ENCODE peak calls at places on chromosomes 16 and 17, in ten cellular contexts. P, R, D, E, X, A, H, Z, M and K are unnamed samples.

GRCh38 chr17:77882481-77883212 is 75.9 kb upstream of the TNRC6C start:
- DNase-seq in A (peak; percentile 77), E (peak; percentile 51), P (peak; percentile 31), D (no peak), M (no peak), Z (no peak), R (peak; percentile 44), X (no peak), H (no peak), K (no peak)

GRCh38 chr17:47224971-47225370 is 15.8 kb downstream of the MYL4 start:
- DNase-seq in R (no peak), H (no peak), P (no peak), D (no peak), M (no peak), Z (no peak), X (no peak), E (no peak), A (no peak), K (no peak)

GRCh38 chr16:23410176-23410575 is 42.8 kb downstream of the COG7 start:
- DNase-seq in A (no peak), Z (no peak), P (no peak), R (no peak), H (no peak), D (no peak), M (no peak), E (no peak), X (no peak), K (no peak)

GRCh38 chr16:27109666-27110523 is 43.2 kb downstream of the C16orf82 start:
- DNase-seq in D (peak; percentile 57), E (peak; percentile 90), M (peak; percentile 59), P (peak; percentile 55), Z (peak; percentile 94), H (peak; percentile 99), R (peak; percentile 75), X (no peak), A (peak; percentile 80), K (peak; percentile 82)

GRCh38 chr17:54353789-54354525 is 531.2 kb downstream of the KIF2B start:
- DNase-seq in P (no peak), R (no peak), D (no peak), X (no peak), Z (no peak), A (no peak), E (no peak), M (no peak), H (no peak), K (no peak)

GRCh38 chr17:73196500-73196899 is 3.6 kb downstream of the COG1 start:
- DNase-seq in M (no peak), R (peak; percentile 62), X (no peak), E (peak; percentile 73), H (peak; percentile 53), A (peak; percentile 69), D (peak; percentile 58), Z (no peak), P (peak; percentile 61), K (no peak)

GRCh38 chr16:4696905-4697866 is 3.8 kb downstream of the NUDT16L1 start:
- DNase-seq in X (no peak), D (no peak), Z (no peak), R (no peak), H (no peak), M (no peak), P (no peak), A (no peak), E (no peak), K (peak; percentile 65)

GRCh38 chr16:2963611-2964415 is at the start of gene KREMEN2:
- DNase-seq in E (peak; percentile 21), D (peak; percentile 26), X (no peak), Z (peak; percentile 88), R (no peak), H (peak; percentile 87), A (no peak), M (no peak), P (peak; percentile 85), K (no peak)

GRCh38 chr16:55018881-55019280 is 88.2 kb downstream of the IRX5 start:
- DNase-seq in P (no peak), Z (no peak), A (no peak), R (no peak), X (no peak), E (no peak), H (no peak), M (no peak), D (no peak), K (no peak)
- TF ChIP-seq EP300 in P (no peak), Z (no peak), A (no peak), R (no peak), X (no peak), E (no peak), H (no peak), M (no peak), D (no peak), K (no peak)

GRCh38 chr17:75603123-75603522 is 15.5 kb downstream of the MYO15B start:
- DNase-seq in H (no peak), Z (no peak), E (no peak), A (no peak), M (no peak), X (no peak), P (no peak), R (no peak), D (no peak), K (no peak)

GRCh38 chr17:75605790-75606189 is 18.2 kb downstream of the MYO15B start:
- DNase-seq in M (no peak), R (no peak), H (no peak), D (peak; percentile 19), Z (no peak), E (no peak), X (no peak), P (no peak), A (no peak), K (no peak)

GRCh38 chr17:75604034-75604695 is 16.6 kb downstream of the MYO15B start:
- DNase-seq in H (no peak), R (no peak), M (no peak), Z (peak; percentile 81), E (peak; percentile 62), X (no peak), D (no peak), P (peak; percentile 55), A (peak; percentile 56), K (peak; percentile 64)

GRCh38 chr17:75602644-75603043 is 15.0 kb downstream of the MYO15B start:
- DNase-seq in M (no peak), X (no peak), E (no peak), Z (no peak), H (no peak), D (no peak), A (peak; percentile 57), R (no peak), P (no peak), K (no peak)

DNA sequence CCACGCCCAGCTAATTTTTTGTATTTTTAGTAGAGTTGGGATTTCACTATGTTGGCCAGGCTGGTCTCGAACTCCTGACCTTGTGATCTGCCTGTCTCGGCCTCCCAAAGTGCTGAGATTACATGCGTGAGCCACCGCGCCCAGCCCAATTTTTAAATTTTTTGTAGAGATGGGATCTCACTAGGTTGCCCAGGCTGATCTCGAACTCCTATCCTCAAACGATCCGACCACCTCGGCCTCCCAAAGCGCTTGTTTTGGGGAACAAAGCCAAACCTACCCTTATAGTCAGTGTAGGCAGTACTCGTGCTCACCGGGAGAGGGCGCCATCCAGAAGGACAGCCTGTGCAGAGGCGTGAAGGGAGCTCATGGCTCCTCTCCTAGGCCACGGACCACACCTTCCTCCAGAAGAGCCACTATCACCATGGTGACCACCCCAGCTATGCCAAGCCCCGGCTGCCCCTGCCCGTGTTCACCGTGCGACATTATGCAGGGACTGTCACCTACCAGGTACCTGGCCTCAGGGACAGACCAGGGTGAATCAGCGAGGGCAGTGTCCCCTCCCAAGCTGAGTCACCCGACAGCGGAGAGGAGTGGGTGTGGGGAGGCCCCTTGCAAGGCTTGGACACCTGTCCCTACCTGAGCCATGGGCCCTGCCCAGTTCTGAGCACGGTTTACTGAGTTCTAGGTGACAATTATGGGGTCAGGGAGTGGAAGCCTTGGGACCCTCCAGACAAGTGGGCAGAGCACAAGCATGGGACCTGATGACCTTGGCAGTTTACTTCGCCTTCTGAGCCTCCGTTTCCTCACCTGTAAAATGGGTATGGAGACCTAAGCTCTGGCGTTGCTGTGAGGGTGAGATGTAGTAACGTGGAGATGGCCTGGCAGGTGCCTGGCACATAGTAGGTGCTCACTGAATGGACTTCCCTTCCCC is 13.7 kb downstream of the MYO15B start:
- DNase-seq in M (peak; percentile 47), P (peak; percentile 88), X (no peak), E (peak; percentile 87), Z (peak; percentile 86), H (peak; percentile 97), R (peak; percentile 74), D (peak; percentile 46), A (peak; percentile 64), K (peak; percentile 68)
- TF ChIP-seq EP300 in M (no peak), P (no peak), X (no peak), E (no peak), Z (no peak), H (no peak), R (no peak), D (no peak), A (no peak), K (no peak)

DNA sequence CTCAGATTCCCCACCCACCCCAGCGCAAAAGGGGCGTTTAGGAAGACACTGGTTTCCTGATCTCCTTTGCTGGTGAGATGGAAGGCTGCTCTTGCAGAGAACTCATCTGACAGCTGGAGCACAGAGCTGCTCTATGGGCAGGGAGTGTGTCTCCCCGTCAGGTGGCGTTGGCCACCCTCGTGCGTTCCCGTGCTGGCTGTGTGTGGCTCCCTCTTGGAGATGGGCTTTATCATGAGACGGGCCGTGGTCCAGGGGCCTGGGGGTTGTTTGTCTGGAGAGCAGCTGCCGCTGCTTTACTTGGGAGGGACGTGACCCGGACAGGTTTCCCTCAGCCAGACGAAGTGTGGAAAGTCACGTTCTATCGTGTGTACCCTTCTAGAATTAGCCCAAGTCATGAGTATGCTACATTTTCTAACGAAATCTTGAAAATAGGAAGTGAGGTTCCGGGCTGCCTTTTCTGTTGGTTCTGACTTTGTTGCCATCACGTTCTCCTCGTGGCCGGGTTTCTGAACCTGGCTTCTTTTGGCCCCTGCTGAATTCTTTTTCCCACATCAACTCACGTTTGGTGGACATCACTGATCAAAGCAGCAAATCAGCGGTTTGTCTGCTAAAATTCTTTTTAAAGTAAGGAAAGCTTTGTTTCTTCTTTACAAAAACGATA is 105.6 kb upstream of the CHMP6 start:
- DNase-seq in Z (no peak), X (no peak), P (no peak), M (no peak), R (no peak), E (no peak), A (peak; percentile 34), D (no peak), H (no peak), K (no peak)
- TF ChIP-seq EP300 in Z (no peak), X (no peak), P (no peak), M (no peak), R (no peak), E (no peak), A (no peak), D (no peak), H (no peak), K (no peak)

GRCh38 chr17:79075861-79076406 is 1.3 kb downstream of the ENGASE start:
- DNase-seq in M (no peak), D (no peak), A (peak; percentile 50), Z (no peak), X (no peak), P (no peak), R (no peak), H (no peak), E (no peak), K (no peak)

GRCh38 chr17:79074650-79075432 is at the start of gene ENGASE:
- DNase-seq in X (peak; percentile 98), D (peak; percentile 93), E (peak; percentile 96), A (peak; percentile 97), H (peak; percentile 91), P (peak; percentile 95), M (peak; percentile 93), Z (peak; percentile 96), R (peak; percentile 97), K (peak; percentile 95)

GRCh38 chr17:79073706-79074088 is 927 bp upstream of the ENGASE start:
- DNase-seq in X (no peak), H (no peak), P (no peak), M (no peak), A (peak; percentile 60), R (no peak), D (no peak), Z (no peak), E (peak; percentile 82), K (no peak)

GRCh38 chr17:79077587-79077986 is 3.0 kb downstream of the ENGASE start:
- DNase-seq in R (no peak), X (no peak), P (no peak), M (no peak), H (no peak), E (no peak), Z (no peak), D (no peak), A (peak; percentile 65), K (no peak)

GRCh38 chr17:79075433-79075805 is 795 bp downstream of the ENGASE start:
- DNase-seq in R (no peak), X (no peak), H (no peak), E (no peak), D (no peak), Z (no peak), M (no peak), P (no peak), A (no peak), K (no peak)
- TF ChIP-seq EP300 in R (no peak), X (no peak), H (no peak), E (no peak), D (no peak), Z (no peak), M (no peak), P (no peak), A (no peak), K (no peak)